ENCODE peak calls at places on chromosomes 16 and 17, in eight cellular contexts. One of them, this sample, is unnamed.

GRCh38 chr17:49775546-49776260 is 11.8 kb upstream of the FAM117A start:
- DNase-seq in GM13977: no peak
- DNase-seq in CD8-positive, alpha-beta memory T cell: no peak
- DNase-seq in amniotic epithelial cell: peak; percentile 49
- DNase-seq in non-pigmented ciliary epithelial cell: no peak
- DNase-seq in glutamatergic neuron: no peak
- DNase-seq in uterus: peak; percentile 68
- DNase-seq in neural crest cell: no peak
- DNase-seq in this sample: no peak

GRCh38 chr16:50394215-50394802 is 25.5 kb upstream of the BRD7 start:
- DNase-seq in neural crest cell: no peak
- DNase-seq in GM13977: no peak
- DNase-seq in amniotic epithelial cell: no peak
- DNase-seq in CD8-positive, alpha-beta memory T cell: no peak
- DNase-seq in uterus: no peak
- DNase-seq in glutamatergic neuron: no peak
- DNase-seq in non-pigmented ciliary epithelial cell: no peak
- DNase-seq in this sample: peak; percentile 0

GRCh38 chr17:72118588-72119279 is 2.1 kb upstream of the SOX9 start:
- DNase-seq in GM13977: peak; percentile 55
- DNase-seq in glutamatergic neuron: peak; percentile 71
- DNase-seq in CD8-positive, alpha-beta memory T cell: no peak
- DNase-seq in non-pigmented ciliary epithelial cell: no peak
- DNase-seq in neural crest cell: peak; percentile 83
- DNase-seq in amniotic epithelial cell: peak; percentile 70
- DNase-seq in uterus: no peak
- DNase-seq in this sample: no peak

GRCh38 chr16:2486645-2487516 is 12.0 kb downstream of the TBC1D24 start:
- DNase-seq in GM13977: peak; percentile 90
- DNase-seq in uterus: no peak
- DNase-seq in CD8-positive, alpha-beta memory T cell: peak; percentile 76
- DNase-seq in glutamatergic neuron: peak; percentile 21
- DNase-seq in neural crest cell: no peak
- DNase-seq in amniotic epithelial cell: peak; percentile 34
- DNase-seq in non-pigmented ciliary epithelial cell: no peak
- DNase-seq in this sample: peak; percentile 89

GRCh38 chr17:8125947-8126305 is 2.0 kb upstream of the HES7 start:
- DNase-seq in GM13977: no peak
- DNase-seq in non-pigmented ciliary epithelial cell: no peak
- DNase-seq in uterus: peak; percentile 55
- DNase-seq in glutamatergic neuron: peak; percentile 59
- DNase-seq in neural crest cell: peak; percentile 12
- DNase-seq in CD8-positive, alpha-beta memory T cell: no peak
- DNase-seq in amniotic epithelial cell: no peak
- DNase-seq in this sample: peak; percentile 66

GRCh38 chr16:56428087-56428486 is 2.7 kb upstream of the AMFR start:
- DNase-seq in uterus: no peak
- DNase-seq in non-pigmented ciliary epithelial cell: no peak
- DNase-seq in glutamatergic neuron: no peak
- DNase-seq in neural crest cell: no peak
- DNase-seq in GM13977: no peak
- DNase-seq in amniotic epithelial cell: peak; percentile 79
- DNase-seq in CD8-positive, alpha-beta memory T cell: no peak
- DNase-seq in this sample: no peak

GRCh38 chr16:30381351-30382041 is 865 bp downstream of the SEPTIN1 start:
- DNase-seq in uterus: no peak
- DNase-seq in glutamatergic neuron: no peak
- DNase-seq in CD8-positive, alpha-beta memory T cell: no peak
- DNase-seq in amniotic epithelial cell: no peak
- DNase-seq in neural crest cell: no peak
- DNase-seq in non-pigmented ciliary epithelial cell: no peak
- DNase-seq in GM13977: no peak
- DNase-seq in this sample: no peak

GRCh38 chr16:1906052-1906845 is 12.0 kb downstream of the HS3ST6 start:
- DNase-seq in uterus: no peak
- DNase-seq in neural crest cell: no peak
- DNase-seq in glutamatergic neuron: no peak
- DNase-seq in CD8-positive, alpha-beta memory T cell: no peak
- DNase-seq in amniotic epithelial cell: no peak
- DNase-seq in non-pigmented ciliary epithelial cell: no peak
- DNase-seq in GM13977: no peak
- DNase-seq in this sample: no peak

GRCh38 chr16:8848939-8849391 is 19.8 kb downstream of the CARHSP1 start:
- DNase-seq in GM13977: no peak
- DNase-seq in non-pigmented ciliary epithelial cell: no peak
- DNase-seq in neural crest cell: no peak
- DNase-seq in glutamatergic neuron: no peak
- DNase-seq in CD8-positive, alpha-beta memory T cell: no peak
- DNase-seq in uterus: no peak
- DNase-seq in amniotic epithelial cell: peak; percentile 67
- DNase-seq in this sample: no peak

GRCh38 chr17:28252436-28252835 is 66.6 kb upstream of the TMEM97 start:
- DNase-seq in uterus: no peak
- DNase-seq in CD8-positive, alpha-beta memory T cell: no peak
- DNase-seq in GM13977: no peak
- DNase-seq in neural crest cell: no peak
- DNase-seq in non-pigmented ciliary epithelial cell: peak; percentile 18
- DNase-seq in amniotic epithelial cell: peak; percentile 60
- DNase-seq in glutamatergic neuron: no peak
- DNase-seq in this sample: no peak

GRCh38 chr17:81682565-81683207 is 911 bp downstream of the ARL16 start:
- DNase-seq in glutamatergic neuron: no peak
- DNase-seq in neural crest cell: no peak
- DNase-seq in uterus: no peak
- DNase-seq in CD8-positive, alpha-beta memory T cell: no peak
- DNase-seq in GM13977: no peak
- DNase-seq in non-pigmented ciliary epithelial cell: no peak
- DNase-seq in amniotic epithelial cell: no peak
- DNase-seq in this sample: no peak

This sample was measured in B cell.